ENCODE peak calls at places on chromosomes 16 and 17, in seven cellular contexts. One of them, this sample, is unnamed. For H3K27me3 and H3K36me3, the result is how much of the 10 kb centered on the place peaks cover.

GRCh38 chr16:57623251-57624043 is 5.0 kb upstream of the ADGRG1 start:
- DNase-seq in SJSA1: no peak
- DNase-seq in psoas muscle: peak
- DNase-seq in heart left ventricle: peak
- DNase-seq in MM.1S: peak
- DNase-seq in prostate gland: peak
- DNase-seq in WERI-Rb-1: no peak
- DNase-seq in this sample: no peak

GRCh38 chr17:2275722-2276121 is 27.9 kb downstream of the SMG6 start:
- DNase-seq in WERI-Rb-1: no peak
- DNase-seq in heart left ventricle: no peak
- DNase-seq in MM.1S: no peak
- DNase-seq in SJSA1: no peak
- DNase-seq in prostate gland: no peak
- DNase-seq in psoas muscle: no peak
- DNase-seq in this sample: no peak

GRCh38 chr17:80632046-80632581 is 87.5 kb downstream of the RPTOR start:
- DNase-seq in WERI-Rb-1: no peak
- DNase-seq in prostate gland: no peak
- DNase-seq in SJSA1: no peak
- DNase-seq in MM.1S: no peak
- DNase-seq in heart left ventricle: no peak
- DNase-seq in psoas muscle: no peak
- DNase-seq in this sample: no peak

GRCh38 chr17:66675273-66675990 is 159.5 kb upstream of the CACNG5 start:
- DNase-seq in MM.1S: no peak
- DNase-seq in prostate gland: no peak
- DNase-seq in psoas muscle: no peak
- DNase-seq in heart left ventricle: no peak
- DNase-seq in WERI-Rb-1: no peak
- DNase-seq in SJSA1: no peak
- DNase-seq in this sample: no peak

GRCh38 chr16:66036775-66037715 is 329.4 kb upstream of the CDH5 start:
- DNase-seq in prostate gland: peak
- DNase-seq in psoas muscle: peak
- DNase-seq in heart left ventricle: no peak
- DNase-seq in MM.1S: no peak
- DNase-seq in SJSA1: no peak
- DNase-seq in WERI-Rb-1: no peak
- DNase-seq in this sample: peak

GRCh38 chr17:73369126-73369525 is 57.3 kb upstream of the CDC42EP4 start:
- DNase-seq in SJSA1: no peak
- DNase-seq in WERI-Rb-1: peak
- DNase-seq in prostate gland: no peak
- DNase-seq in psoas muscle: no peak
- DNase-seq in MM.1S: no peak
- DNase-seq in heart left ventricle: peak
- DNase-seq in this sample: no peak

GRCh38 chr17:43588121-43588520 is 42.0 kb upstream of the ETV4 start:
- DNase-seq in WERI-Rb-1: no peak
- DNase-seq in psoas muscle: no peak
- DNase-seq in MM.1S: no peak
- DNase-seq in SJSA1: no peak
- DNase-seq in prostate gland: no peak
- DNase-seq in heart left ventricle: no peak
- DNase-seq in this sample: no peak

GRCh38 chr16:19073344-19073743 is 5.9 kb downstream of the COQ7 start:
- DNase-seq in heart left ventricle: no peak
- DNase-seq in prostate gland: no peak
- DNase-seq in WERI-Rb-1: no peak
- DNase-seq in MM.1S: no peak
- DNase-seq in SJSA1: no peak
- DNase-seq in psoas muscle: no peak
- DNase-seq in this sample: no peak

GRCh38 chr16:58025351-58026138 is at the start of gene MMP15:
- DNase-seq in MM.1S: peak
- DNase-seq in heart left ventricle: peak
- DNase-seq in prostate gland: peak
- DNase-seq in SJSA1: peak
- DNase-seq in WERI-Rb-1: peak
- DNase-seq in psoas muscle: peak
- DNase-seq in this sample: no peak

GRCh38 chr17:18961634-18962493 is 9.9 kb downstream of the SLC5A10 start:
- DNase-seq in WERI-Rb-1: no peak
- DNase-seq in prostate gland: no peak
- DNase-seq in SJSA1: peak
- DNase-seq in heart left ventricle: no peak
- DNase-seq in MM.1S: no peak
- DNase-seq in psoas muscle: peak
- DNase-seq in this sample: no peak

GRCh38 chr17:57102122-57102521 is 17.1 kb downstream of the AKAP1 start:
- DNase-seq in prostate gland: no peak
- DNase-seq in SJSA1: no peak
- DNase-seq in psoas muscle: no peak
- DNase-seq in heart left ventricle: no peak
- DNase-seq in WERI-Rb-1: no peak
- DNase-seq in MM.1S: no peak
- DNase-seq in this sample: no peak

GRCh38 chr16:51140112-51140511 is 11.0 kb downstream of the SALL1 start:
- DNase-seq in SJSA1: no peak
- DNase-seq in heart left ventricle: no peak
- DNase-seq in psoas muscle: no peak
- DNase-seq in prostate gland: no peak
- DNase-seq in MM.1S: no peak
- DNase-seq in WERI-Rb-1: no peak
- DNase-seq in this sample: no peak

GRCh38 chr16:3171181-3171854 is 16.7 kb upstream of the OR1F1 start:
- DNase-seq in MM.1S: peak
- DNase-seq in heart left ventricle: no peak
- DNase-seq in prostate gland: no peak
- DNase-seq in SJSA1: no peak
- DNase-seq in WERI-Rb-1: no peak
- DNase-seq in psoas muscle: no peak
- DNase-seq in this sample: no peak

GRCh38 chr16:3168706-3169105 is 19.3 kb upstream of the OR1F1 start:
- DNase-seq in heart left ventricle: no peak
- DNase-seq in MM.1S: no peak
- DNase-seq in SJSA1: no peak
- DNase-seq in WERI-Rb-1: no peak
- DNase-seq in psoas muscle: no peak
- DNase-seq in prostate gland: no peak
- DNase-seq in this sample: no peak

GRCh38 chr16:3173892-3174617 is 13.9 kb upstream of the OR1F1 start:
- DNase-seq in prostate gland: no peak
- DNase-seq in psoas muscle: no peak
- DNase-seq in WERI-Rb-1: peak
- DNase-seq in heart left ventricle: no peak
- DNase-seq in MM.1S: peak
- DNase-seq in SJSA1: peak
- DNase-seq in this sample: no peak

GRCh38 chr16:3171855-3172593 is 16.0 kb upstream of the OR1F1 start:
- DNase-seq in MM.1S: peak
- DNase-seq in heart left ventricle: no peak
- DNase-seq in SJSA1: peak
- DNase-seq in psoas muscle: no peak
- DNase-seq in prostate gland: no peak
- DNase-seq in WERI-Rb-1: no peak
- DNase-seq in this sample: no peak

DNA sequence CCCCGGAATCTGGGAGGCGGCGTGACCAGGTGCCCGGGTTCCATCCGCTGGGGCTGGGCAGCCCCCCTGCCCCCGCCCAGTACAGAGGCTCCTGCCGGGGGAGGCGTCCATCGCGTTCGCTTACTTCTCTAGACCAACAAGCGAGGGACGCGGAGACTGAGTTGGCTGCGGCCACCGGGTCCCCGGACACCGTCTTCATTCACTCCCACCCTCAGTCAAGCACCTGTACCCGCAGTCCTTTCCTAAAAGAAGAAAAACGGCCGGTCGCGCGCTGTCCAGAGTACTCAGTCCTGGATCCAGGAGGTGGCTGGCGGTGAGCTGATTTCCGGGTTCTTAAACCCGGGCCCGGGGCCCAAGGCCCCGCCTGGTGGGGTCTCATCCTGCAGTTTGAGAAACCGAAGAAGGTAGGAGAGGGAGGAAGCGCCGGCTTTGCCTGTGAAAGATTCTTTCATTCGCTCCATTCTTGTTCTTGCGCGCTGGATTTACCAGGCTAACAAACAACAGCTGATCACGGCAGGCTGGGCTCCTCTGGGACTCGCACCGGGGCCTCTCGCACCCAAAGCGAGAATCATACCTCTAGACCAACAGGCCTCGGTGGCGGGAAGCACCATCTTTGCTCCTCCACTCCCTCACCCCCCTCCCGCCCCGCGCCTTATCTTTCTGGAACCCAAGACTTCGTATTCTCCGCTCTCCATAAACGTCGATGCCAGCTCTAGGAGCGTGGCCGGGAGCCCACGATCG is 17.4 kb upstream of the OR1F1 start:
- DNase-seq in prostate gland: no peak
- DNase-seq in heart left ventricle: no peak
- DNase-seq in MM.1S: no peak
- DNase-seq in psoas muscle: no peak
- DNase-seq in WERI-Rb-1: no peak
- DNase-seq in SJSA1: no peak
- DNase-seq in this sample: no peak
- H3K27me3 ChIP-seq in prostate gland: under half
- H3K27me3 ChIP-seq in heart left ventricle: half or more
- H3K27me3 ChIP-seq in MM.1S: half or more
- H3K27me3 ChIP-seq in psoas muscle: half or more
- H3K27me3 ChIP-seq in WERI-Rb-1: under half
- H3K27me3 ChIP-seq in SJSA1: half or more
- H3K27me3 ChIP-seq in this sample: under half

DNA sequence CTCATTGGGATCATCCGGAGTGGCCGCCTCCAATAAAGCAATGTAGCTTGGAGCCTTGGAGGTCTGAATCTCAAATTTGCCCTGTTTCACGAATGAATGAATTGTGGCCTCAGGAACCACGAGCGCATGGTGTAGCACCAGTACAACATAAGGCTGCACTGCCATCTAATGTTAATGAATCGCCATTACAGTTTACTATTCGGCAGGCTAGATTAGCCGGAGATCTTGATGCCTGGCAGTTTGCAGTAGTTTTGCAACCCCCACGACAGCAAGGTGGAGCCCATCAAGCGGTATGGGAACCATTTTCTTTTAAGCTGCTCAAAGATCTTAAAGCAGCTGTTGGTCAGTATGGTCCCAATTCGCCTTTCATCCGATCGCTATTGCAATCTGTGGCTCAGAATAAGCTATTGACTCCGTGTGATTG is 18.8 kb downstream of the ALOX15B start:
- DNase-seq in psoas muscle: no peak
- DNase-seq in prostate gland: peak
- DNase-seq in MM.1S: peak
- DNase-seq in heart left ventricle: no peak
- DNase-seq in WERI-Rb-1: peak
- DNase-seq in SJSA1: peak
- DNase-seq in this sample: peak
- H3K36me3 ChIP-seq in psoas muscle: under half
- H3K36me3 ChIP-seq in prostate gland: under half
- H3K36me3 ChIP-seq in MM.1S: under half
- H3K36me3 ChIP-seq in heart left ventricle: under half
- H3K36me3 ChIP-seq in WERI-Rb-1: under half
- H3K36me3 ChIP-seq in SJSA1: under half
- H3K36me3 ChIP-seq in this sample: under half

GRCh38 chr16:181668-182021 is 1.4 kb downstream of the HBQ1 start:
- DNase-seq in psoas muscle: no peak
- DNase-seq in prostate gland: no peak
- DNase-seq in SJSA1: no peak
- DNase-seq in heart left ventricle: no peak
- DNase-seq in WERI-Rb-1: no peak
- DNase-seq in MM.1S: no peak
- DNase-seq in this sample: no peak

GRCh38 chr16:180921-181667 is 835 bp downstream of the HBQ1 start:
- DNase-seq in psoas muscle: peak
- DNase-seq in MM.1S: peak
- DNase-seq in heart left ventricle: peak
- DNase-seq in prostate gland: peak
- DNase-seq in SJSA1: peak
- DNase-seq in WERI-Rb-1: peak
- DNase-seq in this sample: no peak

GRCh38 chr16:177981-178676 is 1.6 kb downstream of the HBA1 start:
- DNase-seq in heart left ventricle: no peak
- DNase-seq in psoas muscle: no peak
- DNase-seq in WERI-Rb-1: no peak
- DNase-seq in MM.1S: no peak
- DNase-seq in SJSA1: no peak
- DNase-seq in prostate gland: no peak
- DNase-seq in this sample: no peak

GRCh38 chr16:179431-179830 is 828 bp upstream of the HBQ1 start:
- DNase-seq in WERI-Rb-1: no peak
- DNase-seq in heart left ventricle: no peak
- DNase-seq in psoas muscle: no peak
- DNase-seq in prostate gland: no peak
- DNase-seq in SJSA1: no peak
- DNase-seq in MM.1S: no peak
- DNase-seq in this sample: no peak

GRCh38 chr16:180101-180920 is at the start of gene HBQ1:
- DNase-seq in MM.1S: no peak
- DNase-seq in psoas muscle: no peak
- DNase-seq in prostate gland: no peak
- DNase-seq in WERI-Rb-1: peak
- DNase-seq in SJSA1: no peak
- DNase-seq in heart left ventricle: no peak
- DNase-seq in this sample: no peak
- H3K27me3 ChIP-seq in MM.1S: under half
- H3K27me3 ChIP-seq in psoas muscle: half or more
- H3K27me3 ChIP-seq in prostate gland: under half
- H3K27me3 ChIP-seq in WERI-Rb-1: under half
- H3K27me3 ChIP-seq in SJSA1: under half
- H3K27me3 ChIP-seq in heart left ventricle: under half
- H3K27me3 ChIP-seq in this sample: under half

DNA sequence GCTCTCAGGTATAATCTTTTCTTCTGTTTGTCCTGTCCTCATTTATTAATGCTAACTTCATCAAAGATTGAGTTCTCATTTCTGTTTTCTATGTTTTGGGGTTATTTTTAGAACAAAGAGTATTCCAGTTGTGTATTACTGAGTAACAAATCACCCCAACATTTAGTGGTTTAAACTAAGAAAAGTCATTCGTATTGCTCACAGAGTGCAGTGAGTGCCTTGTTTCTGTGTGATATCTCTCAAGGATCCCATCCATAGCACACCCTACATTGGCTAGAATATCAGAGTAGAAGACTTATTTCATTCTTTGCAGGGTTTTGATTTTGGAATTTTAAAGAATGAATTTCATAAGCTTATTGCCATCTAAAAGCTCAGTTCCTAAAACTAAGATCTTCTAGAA is 72.1 kb downstream of the VMP1 start:
- DNase-seq in SJSA1: no peak
- DNase-seq in MM.1S: no peak
- DNase-seq in prostate gland: no peak
- DNase-seq in heart left ventricle: no peak
- DNase-seq in psoas muscle: no peak
- DNase-seq in WERI-Rb-1: no peak
- DNase-seq in this sample: no peak
- H3K36me3 ChIP-seq in SJSA1: under half
- H3K36me3 ChIP-seq in MM.1S: under half
- H3K36me3 ChIP-seq in prostate gland: under half
- H3K36me3 ChIP-seq in heart left ventricle: under half
- H3K36me3 ChIP-seq in psoas muscle: under half
- H3K36me3 ChIP-seq in WERI-Rb-1: under half
- H3K36me3 ChIP-seq in this sample: under half

GRCh38 chr16:86509759-86510464 is 415 bp upstream of the FOXF1 start:
- DNase-seq in heart left ventricle: no peak
- DNase-seq in prostate gland: no peak
- DNase-seq in psoas muscle: peak
- DNase-seq in SJSA1: peak
- DNase-seq in WERI-Rb-1: no peak
- DNase-seq in MM.1S: no peak
- DNase-seq in this sample: no peak
- H3K27me3 ChIP-seq in heart left ventricle: half or more
- H3K27me3 ChIP-seq in prostate gland: under half
- H3K27me3 ChIP-seq in psoas muscle: half or more
- H3K27me3 ChIP-seq in SJSA1: under half
- H3K27me3 ChIP-seq in WERI-Rb-1: half or more
- H3K27me3 ChIP-seq in MM.1S: under half
- H3K27me3 ChIP-seq in this sample: under half